ENCODE peak calls at places on chromosomes 13 and 19, in five cellular contexts. C is aorta, O is HAP-1, D is prostate gland, Z is foreskin fibroblast. P is an unnamed sample.

GRCh38 chr13:71149498-71150363 is 717.3 kb downstream of the DACH1 start:
- DNase-seq in C (no peak), O (no peak), D (peak), Z (no peak), P (no peak)

GRCh38 chr13:60226507-60226906 is 62.8 kb upstream of the DIAPH3 start:
- DNase-seq in C (no peak), O (peak), D (no peak), Z (peak), P (no peak)

GRCh38 chr13:30017880-30018279 is 167.5 kb upstream of the UBL3 start:
- DNase-seq in C (no peak), O (no peak), D (no peak), Z (no peak), P (peak)

GRCh38 chr19:15368051-15368632 is 11.4 kb downstream of the AKAP8 start:
- DNase-seq in C (no peak), O (no peak), D (no peak), Z (no peak), P (no peak)

GRCh38 chr19:52599241-52599640 is 29.2 kb downstream of the ZNF701 start:
- DNase-seq in C (no peak), O (no peak), D (no peak), Z (no peak), P (no peak)

GRCh38 chr19:16076958-16077611 is 790 bp downstream of the TPM4 start:
- DNase-seq in C (peak), O (peak), D (no peak), Z (no peak), P (peak)

GRCh38 chr13:101307181-101307701 is 109.1 kb downstream of the NALCN start:
- DNase-seq in C (no peak), O (no peak), D (no peak), Z (peak), P (no peak)

GRCh38 chr13:101626925-101627555 is 174.6 kb downstream of the ITGBL1 start:
- DNase-seq in C (no peak), O (no peak), D (no peak), Z (no peak), P (peak)

GRCh38 chr19:7348587-7349230 is at the start of gene ARHGEF18:
- DNase-seq in C (peak), O (no peak), D (no peak), Z (no peak), P (no peak)

GRCh38 chr13:46278474-46278873 is 66.7 kb downstream of the LRRC63 start:
- DNase-seq in C (no peak), O (no peak), D (no peak), Z (no peak), P (no peak)

GRCh38 chr13:79775830-79776229 is 294.9 kb downstream of the NDFIP2 start:
- DNase-seq in C (no peak), O (peak), D (no peak), Z (peak), P (peak)

GRCh38 chr19:51600940-51601575 is 29.1 kb downstream of the SIGLEC5 start:
- DNase-seq in C (no peak), O (no peak), D (no peak), Z (no peak), P (no peak)

GRCh38 chr13:39876258-39876657 is 220.8 kb downstream of the COG6 start:
- DNase-seq in C (no peak), O (no peak), D (no peak), Z (peak), P (peak)

GRCh38 chr13:91280806-91281205 is 66.7 kb upstream of the MIR17HG start:
- DNase-seq in C (no peak), O (no peak), D (no peak), Z (no peak), P (peak)

GRCh38 chr13:103236213-103236612 is 170.0 kb upstream of the SLC10A2 start:
- DNase-seq in C (no peak), O (no peak), D (no peak), Z (no peak), P (peak)

GRCh38 chr13:99959538-99960230 is 11.9 kb downstream of the ZIC5 start:
- DNase-seq in C (no peak), O (no peak), D (no peak), Z (no peak), P (no peak)

GRCh38 chr13:77876176-77876575 is 42.5 kb downstream of the EDNRB start:
- DNase-seq in C (no peak), O (no peak), D (no peak), Z (no peak), P (no peak)

GRCh38 chr19:12194827-12195500 is 32.1 kb downstream of the ZNF136 start:
- DNase-seq in C (peak), O (no peak), D (peak), Z (peak), P (peak)

GRCh38 chr19:3249408-3249807 is 24.9 kb downstream of the CELF5 start:
- DNase-seq in C (no peak), O (peak), D (no peak), Z (no peak), P (peak)

GRCh38 chr19:51157265-51157664 is 15.2 kb downstream of the SIGLEC7 start:
- DNase-seq in C (no peak), O (no peak), D (no peak), Z (no peak), P (no peak)

GRCh38 chr19:55340784-55341147 is 1.1 kb downstream of the KMT5C start:
- DNase-seq in C (no peak), O (peak), D (no peak), Z (no peak), P (peak)

GRCh38 chr19:6890938-6891337 is 3.6 kb downstream of the ADGRE1 start:
- DNase-seq in C (no peak), O (no peak), D (no peak), Z (no peak), P (no peak)

GRCh38 chr13:62556973-62557372 is 1141.3 kb upstream of the PCDH20 start:
- DNase-seq in C (no peak), O (no peak), D (no peak), Z (no peak), P (no peak)

GRCh38 chr19:16435238-16435911 is 36.4 kb downstream of the EPS15L1 start:
- DNase-seq in C (no peak), O (no peak), D (no peak), Z (peak), P (no peak)

GRCh38 chr13:98443329-98443728 is 133.6 kb downstream of the STK24 start:
- DNase-seq in C (peak), O (no peak), D (no peak), Z (peak), P (peak)

DNA sequence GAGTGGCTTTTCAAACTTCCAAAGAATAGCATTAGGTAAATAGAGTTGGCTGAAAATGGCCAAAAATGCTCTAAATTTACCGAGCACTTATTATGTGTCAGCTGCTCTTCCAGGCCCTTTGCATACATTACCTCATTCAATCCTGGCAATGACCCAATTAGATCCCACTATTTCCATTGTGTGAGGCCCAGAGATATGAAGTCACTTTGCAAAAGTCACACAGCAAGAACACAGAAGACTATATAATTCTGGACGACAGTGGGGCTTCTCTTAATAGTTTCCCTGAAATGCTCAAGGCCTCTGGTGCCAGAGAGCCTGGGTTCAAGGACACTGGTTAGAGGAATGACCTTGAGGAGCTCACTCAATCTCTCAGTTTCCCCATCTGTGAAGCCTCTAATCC is 146.8 kb downstream of the IER2 start:
- DNase-seq in C (no peak), O (no peak), D (no peak), Z (no peak), P (no peak)
- H3K4me3 ChIP-seq in C (no peak), O (no peak), D (no peak), Z (no peak), P (no peak)

GRCh38 chr19:21513651-21514050 is 8.2 kb downstream of the ZNF429 start:
- DNase-seq in C (no peak), O (no peak), D (no peak), Z (no peak), P (no peak)

DNA sequence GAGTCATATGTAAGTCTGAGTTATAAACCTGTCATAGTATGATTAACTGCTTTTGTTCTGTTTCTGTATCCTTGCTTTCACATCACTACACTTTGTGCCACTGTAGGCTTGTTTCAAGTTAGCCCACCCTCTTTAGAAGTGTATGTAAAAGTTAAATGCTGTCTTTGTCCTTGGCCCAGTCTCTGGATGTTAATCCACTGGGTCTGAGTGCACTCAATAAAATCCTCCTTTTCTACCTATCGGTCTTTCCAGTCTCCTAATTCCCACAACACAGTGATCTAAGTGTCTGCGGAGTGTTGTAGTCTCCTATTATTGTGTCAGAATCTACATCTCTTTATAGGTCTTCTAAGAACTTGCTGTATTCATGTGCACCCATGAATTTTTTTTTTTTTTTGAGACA is 14.1 kb downstream of the ZNF429 start:
- DNase-seq in C (no peak), O (no peak), D (no peak), Z (no peak), P (no peak)
- H3K4me3 ChIP-seq in C (no peak), O (no peak), D (no peak), Z (no peak), P (no peak)

DNA sequence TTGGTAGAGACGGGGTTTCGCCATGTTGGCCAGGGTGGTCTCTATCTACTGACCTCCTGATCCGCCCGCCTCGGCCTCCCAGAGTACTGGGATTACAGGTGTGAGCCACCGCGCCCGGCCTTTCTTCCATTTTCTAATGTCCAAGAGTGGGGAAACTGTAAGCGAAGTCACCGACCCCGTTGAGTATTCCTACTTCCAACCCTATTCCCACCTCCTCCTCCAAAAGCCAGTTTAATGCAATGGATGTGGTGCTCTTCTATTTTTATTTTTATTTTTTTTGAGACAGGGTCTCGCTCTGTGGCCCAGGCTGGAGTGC is 449 bp downstream of the RNU6-9 start:
- DNase-seq in C (no peak), O (no peak), D (no peak), Z (no peak), P (no peak)
- H3K4me3 ChIP-seq in C (no peak), O (peak), D (peak), Z (peak), P (peak)

GRCh38 chr13:26046639-26047038 is 5.2 kb downstream of the SHISA2 start:
- DNase-seq in C (no peak), O (no peak), D (no peak), Z (no peak), P (no peak)

GRCh38 chr13:26051231-26052135 is at the start of gene SHISA2:
- DNase-seq in C (peak), O (no peak), D (peak), Z (no peak), P (peak)

GRCh38 chr13:26047040-26047439 is 4.8 kb downstream of the SHISA2 start:
- DNase-seq in C (no peak), O (no peak), D (no peak), Z (no peak), P (no peak)

GRCh38 chr13:26050568-26051230 is 1.1 kb downstream of the SHISA2 start:
- DNase-seq in C (no peak), O (no peak), D (no peak), Z (no peak), P (peak)

GRCh38 chr13:26048745-26049144 is 3.1 kb downstream of the SHISA2 start:
- DNase-seq in C (no peak), O (peak), D (no peak), Z (no peak), P (no peak)
- H3K4me3 ChIP-seq in C (no peak), O (no peak), D (no peak), Z (no peak), P (no peak)

GRCh38 chr13:32300406-32300805 is 14.8 kb downstream of the ZAR1L start:
- DNase-seq in C (no peak), O (no peak), D (no peak), Z (no peak), P (no peak)
- H3K4me3 ChIP-seq in C (no peak), O (no peak), D (no peak), Z (no peak), P (no peak)

DNA sequence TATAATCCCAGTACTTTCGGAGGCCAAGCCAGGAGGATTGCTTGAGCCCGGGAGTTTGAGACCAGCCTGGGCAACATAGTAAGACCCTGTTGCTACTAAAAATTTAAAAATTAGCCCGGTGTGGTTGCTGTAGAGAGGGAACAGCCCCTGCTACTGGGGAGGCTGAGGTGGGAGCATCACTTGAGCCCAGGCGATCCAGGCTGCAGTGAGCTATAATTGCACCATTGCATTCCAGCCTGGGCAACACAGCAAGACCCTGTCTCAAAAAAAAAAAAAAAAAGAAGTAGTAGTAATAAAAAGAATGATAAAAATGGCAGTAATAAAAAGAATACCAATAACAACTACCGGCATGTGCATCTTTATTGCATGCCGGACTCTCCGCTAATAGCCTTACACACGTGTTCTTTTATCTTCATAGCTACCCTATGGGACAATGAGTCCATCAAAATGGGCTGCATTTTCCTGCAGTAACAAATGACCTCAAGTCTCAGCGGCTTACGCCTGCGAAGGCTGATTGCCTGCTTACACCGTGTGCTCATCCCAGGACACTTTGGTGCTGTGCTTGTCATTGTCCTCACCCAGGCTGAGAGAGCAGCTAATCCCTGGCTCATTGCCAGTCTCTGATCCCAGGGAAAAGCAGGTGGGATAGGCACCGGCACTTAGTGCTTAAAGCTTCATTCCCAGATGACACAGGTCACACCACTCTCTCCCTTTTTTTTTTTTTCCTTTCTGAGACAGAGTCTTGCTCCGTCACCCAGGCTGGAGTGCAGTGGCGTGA is 14.4 kb upstream of the SYCN start:
- DNase-seq in C (no peak), O (no peak), D (no peak), Z (no peak), P (no peak)
- H3K4me3 ChIP-seq in C (no peak), O (no peak), D (no peak), Z (no peak), P (no peak)

GRCh38 chr19:5863030-5863665 is 7.2 kb downstream of the FUT5 start:
- DNase-seq in C (no peak), O (no peak), D (no peak), Z (no peak), P (no peak)

GRCh38 chr19:5867201-5868136 is 2.9 kb downstream of the FUT5 start:
- DNase-seq in C (no peak), O (no peak), D (no peak), Z (no peak), P (no peak)

GRCh38 chr19:5865772-5866171 is 4.6 kb downstream of the FUT5 start:
- DNase-seq in C (no peak), O (no peak), D (no peak), Z (no peak), P (no peak)

GRCh38 chr19:5864013-5864720 is 6.2 kb downstream of the FUT5 start:
- DNase-seq in C (no peak), O (no peak), D (no peak), Z (no peak), P (no peak)

DNA sequence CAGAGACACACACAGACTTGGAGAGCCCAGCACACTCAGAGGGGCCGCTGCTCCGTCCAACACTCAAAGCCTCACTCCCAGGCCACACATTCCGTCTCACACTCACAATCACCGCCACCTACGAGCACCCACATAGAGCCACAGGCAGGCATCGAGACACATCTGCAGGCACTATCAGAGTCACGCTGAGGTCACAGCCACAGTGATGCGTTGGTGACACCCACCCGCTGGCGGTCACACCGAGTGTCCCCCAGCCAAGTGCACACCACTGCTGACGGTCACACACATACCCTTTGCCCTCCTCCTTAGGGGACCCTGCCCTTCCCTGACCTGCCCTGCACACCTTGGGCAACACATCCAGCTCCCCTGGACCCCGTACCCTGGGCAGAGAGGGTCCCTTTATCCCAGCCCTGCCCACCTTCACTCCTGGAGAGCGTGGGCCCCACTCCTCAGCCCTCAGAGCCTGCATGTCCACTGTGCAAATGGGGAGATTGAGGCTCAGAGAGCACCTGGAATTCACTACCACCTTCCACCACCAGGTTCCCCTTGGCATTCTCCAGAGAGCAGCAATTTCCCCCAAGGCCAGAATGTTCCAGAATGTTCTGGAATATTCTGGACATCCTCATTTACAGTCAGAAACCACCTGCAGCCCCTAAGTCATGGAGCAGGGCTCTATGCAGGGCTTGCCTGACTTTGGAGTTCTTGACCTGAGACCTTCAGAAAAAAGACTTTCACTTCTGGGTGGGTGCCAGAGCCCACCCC is 5.4 kb downstream of the FUT5 start:
- DNase-seq in C (no peak), O (no peak), D (no peak), Z (no peak), P (no peak)
- H3K4me3 ChIP-seq in C (no peak), O (no peak), D (no peak), Z (no peak), P (no peak)

DNA sequence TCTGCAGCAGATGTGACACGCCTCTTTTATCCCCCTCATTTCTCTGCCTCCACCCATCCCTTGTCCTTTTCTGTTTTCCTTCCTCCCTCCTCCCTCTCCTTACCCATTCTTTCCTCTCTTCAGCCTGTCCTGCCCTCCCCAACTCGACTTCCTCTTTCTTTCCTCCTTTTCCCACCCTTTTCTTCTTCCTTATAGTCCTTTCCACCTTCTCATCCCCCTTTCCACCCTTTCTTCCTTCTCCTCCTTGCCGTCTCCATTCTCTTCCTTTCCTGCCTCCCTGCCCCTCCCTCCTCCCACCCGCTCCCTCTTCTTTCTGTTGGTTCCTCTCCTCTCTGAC is 688 bp upstream of the ZNF71 start:
- DNase-seq in C (no peak), O (no peak), D (no peak), Z (no peak), P (no peak)
- H3K4me3 ChIP-seq in C (peak), O (no peak), D (peak), Z (peak), P (peak)

GRCh38 chr19:1420590-1420989 is 13.2 kb downstream of the DAZAP1 start:
- DNase-seq in C (no peak), O (no peak), D (no peak), Z (no peak), P (no peak)

GRCh38 chr19:1422943-1423342 is 15.3 kb upstream of the RPS15 start:
- DNase-seq in C (no peak), O (no peak), D (no peak), Z (no peak), P (no peak)

GRCh38 chr19:1421218-1421957 is 14.0 kb downstream of the DAZAP1 start:
- DNase-seq in C (no peak), O (no peak), D (no peak), Z (no peak), P (no peak)

GRCh38 chr19:1422360-1422759 is 15.0 kb downstream of the DAZAP1 start:
- DNase-seq in C (no peak), O (no peak), D (no peak), Z (no peak), P (no peak)

GRCh38 chr19:1421958-1422305 is 14.5 kb downstream of the DAZAP1 start:
- DNase-seq in C (no peak), O (no peak), D (no peak), Z (no peak), P (no peak)
- H3K4me3 ChIP-seq in C (no peak), O (no peak), D (no peak), Z (no peak), P (no peak)